ENCODE peak calls at places on chromosomes 1 and 21, in four cellular contexts. Q is thoracic aorta, B is left ventricle myocardium inferior, R is Peyer's patch. P is an unnamed sample. For H3K4me1, the result is how much of the 10 kb centered on the place peaks cover.

GRCh38 chr1:224791362-224791941 is 138.0 kb upstream of the DNAH14 start:
- DNase-seq in B (no peak), R (no peak), Q (no peak), P (no peak)

GRCh38 chr1:8746554-8746953 is 70.9 kb downstream of the RERE start:
- DNase-seq in Q (no peak), R (no peak), B (no peak), P (no peak)

GRCh38 chr1:5423109-5423508 is 569.1 kb downstream of the NPHP4 start:
- DNase-seq in Q (no peak), B (no peak), R (peak), P (no peak)

GRCh38 chr21:17783816-17784598 is 35.1 kb downstream of the C21orf91 start:
- DNase-seq in B (no peak), Q (no peak), R (no peak), P (peak)

GRCh38 chr1:21827141-21827679 is 15.1 kb downstream of the LDLRAD2 start:
- DNase-seq in R (no peak), Q (no peak), B (no peak), P (no peak)

GRCh38 chr1:29962831-29963247 is 726.5 kb downstream of the PTPRU start:
- DNase-seq in Q (no peak), B (no peak), R (no peak), P (no peak)

GRCh38 chr1:221494670-221495069 is 247.2 kb downstream of the DUSP10 start:
- DNase-seq in B (no peak), Q (no peak), R (no peak), P (no peak)

GRCh38 chr1:245409341-245410195 is 254.8 kb downstream of the KIF26B start:
- DNase-seq in B (no peak), Q (no peak), R (peak), P (no peak)

GRCh38 chr1:113399063-113399583 is 8.8 kb downstream of the MAGI3 start:
- DNase-seq in R (no peak), Q (no peak), B (no peak), P (no peak)

DNA sequence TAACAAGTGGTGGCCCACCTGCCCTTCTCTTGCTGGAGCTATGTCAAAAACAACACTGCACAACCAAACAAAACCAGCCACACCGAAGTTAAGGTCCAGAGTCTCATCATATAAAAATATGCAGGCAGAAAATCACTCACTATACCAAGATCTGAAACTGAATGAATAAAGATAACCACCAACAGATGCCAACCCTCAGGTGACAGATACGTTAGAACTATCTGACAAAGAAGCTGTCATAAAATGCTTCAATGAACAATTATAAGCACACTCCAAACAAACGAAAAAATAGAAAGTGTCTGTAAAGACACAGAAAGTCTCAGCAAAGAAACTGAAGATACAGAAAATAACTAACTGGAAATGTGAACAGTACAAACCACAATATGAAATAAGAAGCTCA is 14.0 kb downstream of the ZNF496 start:
- DNase-seq in Q (no peak), B (no peak), R (no peak), P (no peak)
- H3K27ac ChIP-seq in Q (no peak), B (no peak), R (no peak), P (no peak)

GRCh38 chr1:46618746-46619415 is 2.3 kb upstream of the MOB3C start:
- DNase-seq in Q (no peak), R (peak), B (no peak), P (no peak)

GRCh38 chr1:46619656-46620055 is 3.0 kb upstream of the MOB3C start:
- DNase-seq in Q (no peak), B (no peak), R (peak), P (no peak)

GRCh38 chr1:46623733-46624695 is 7.4 kb upstream of the MOB3C start:
- DNase-seq in R (no peak), Q (no peak), B (no peak), P (no peak)

GRCh38 chr1:46622341-46622740 is 5.7 kb upstream of the MOB3C start:
- DNase-seq in Q (no peak), B (no peak), R (no peak), P (no peak)

GRCh38 chr1:46621930-46622329 is 5.3 kb upstream of the MOB3C start:
- DNase-seq in R (no peak), B (no peak), Q (no peak), P (no peak)
- H3K4me1 ChIP-seq in R (under half), B (under half), Q (under half), P (under half)

DNA sequence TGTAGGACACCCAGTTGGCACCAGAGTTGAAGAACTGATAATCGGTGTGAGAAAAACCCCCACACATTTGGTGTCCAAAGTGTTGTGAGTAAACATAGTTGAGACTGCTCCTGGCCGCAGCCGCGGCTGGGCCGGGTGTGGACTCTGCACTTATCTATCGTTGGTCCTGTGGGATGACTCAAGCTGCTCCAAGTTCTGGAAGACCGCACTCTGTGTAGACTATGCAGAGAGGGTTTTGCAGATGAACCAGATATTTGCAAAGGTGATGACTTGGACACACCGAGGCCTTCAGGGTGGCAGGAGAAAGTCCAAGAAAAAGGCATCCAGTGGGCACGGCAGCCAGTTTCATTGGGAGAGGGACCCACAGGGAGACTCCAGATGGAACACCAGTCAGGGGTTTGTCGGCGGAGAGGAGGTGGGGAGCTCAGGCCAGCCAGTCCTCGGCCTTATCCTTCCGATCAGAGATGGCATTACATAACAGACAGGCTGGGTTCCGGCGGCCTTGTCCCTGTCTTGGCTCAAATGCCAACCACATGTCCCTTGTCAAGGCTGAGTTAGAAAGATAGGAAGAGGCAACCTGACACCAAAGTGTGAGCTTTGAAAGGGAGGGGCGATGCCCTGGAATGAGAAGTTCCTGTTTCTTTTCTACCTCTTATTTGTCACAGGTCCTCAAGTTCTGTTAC is 21.1 kb downstream of the C2CD2 start:
- DNase-seq in R (no peak), B (peak), Q (no peak), P (no peak)
- H3K27ac ChIP-seq in R (peak), B (peak), Q (peak), P (no peak)

GRCh38 chr1:89822109-89822962 is 1.5 kb downstream of the LRRC8D start:
- DNase-seq in Q (no peak), R (no peak), B (peak), P (no peak)

GRCh38 chr1:89823679-89824292 is 3.0 kb downstream of the LRRC8D start:
- DNase-seq in B (no peak), Q (no peak), R (no peak), P (no peak)

GRCh38 chr1:89821322-89822108 is 683 bp downstream of the LRRC8D start:
- DNase-seq in Q (no peak), R (peak), B (peak), P (peak)

GRCh38 chr1:89820423-89821321 is at the start of gene LRRC8D:
- DNase-seq in B (peak), Q (no peak), R (peak), P (peak)

GRCh38 chr1:89822999-89823628 is 2.3 kb downstream of the LRRC8D start:
- DNase-seq in B (no peak), R (no peak), Q (no peak), P (no peak)
- H3K4me1 ChIP-seq in B (half or more), R (under half), Q (under half), P (under half)

DNA sequence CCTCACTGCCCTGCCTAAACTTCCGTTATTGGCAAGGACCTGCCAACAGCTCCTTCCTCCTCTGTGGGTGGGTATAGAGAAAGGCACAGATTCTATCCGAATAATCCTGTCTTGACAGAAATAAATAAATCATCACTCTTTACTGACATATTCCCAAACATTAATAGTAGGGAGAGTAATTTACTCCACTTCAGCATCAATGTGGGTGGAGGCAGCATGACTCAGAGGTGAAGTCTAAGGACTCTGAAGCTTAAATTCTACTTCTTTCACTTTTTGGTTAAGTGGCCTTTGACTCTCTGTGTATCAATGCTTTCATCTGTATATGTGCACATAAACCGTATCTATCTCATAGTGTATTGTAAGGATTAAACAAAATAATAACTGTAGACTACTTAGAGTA is 2.9 kb downstream of the CD84 start:
- DNase-seq in B (no peak), R (no peak), Q (no peak), P (no peak)
- H3K27ac ChIP-seq in B (no peak), R (no peak), Q (no peak), P (peak)

GRCh38 chr1:39107891-39108290 is 81.7 kb downstream of the NDUFS5 start:
- DNase-seq in Q (no peak), B (no peak), R (no peak), P (no peak)

GRCh38 chr1:39105061-39105840 is 79.1 kb downstream of the NDUFS5 start:
- DNase-seq in Q (no peak), R (peak), B (peak), P (peak)

GRCh38 chr1:39106949-39107740 is 81.0 kb downstream of the NDUFS5 start:
- DNase-seq in B (no peak), R (no peak), Q (no peak), P (no peak)

GRCh38 chr1:39104158-39105060 is 78.3 kb downstream of the NDUFS5 start:
- DNase-seq in B (peak), Q (no peak), R (peak), P (no peak)

DNA sequence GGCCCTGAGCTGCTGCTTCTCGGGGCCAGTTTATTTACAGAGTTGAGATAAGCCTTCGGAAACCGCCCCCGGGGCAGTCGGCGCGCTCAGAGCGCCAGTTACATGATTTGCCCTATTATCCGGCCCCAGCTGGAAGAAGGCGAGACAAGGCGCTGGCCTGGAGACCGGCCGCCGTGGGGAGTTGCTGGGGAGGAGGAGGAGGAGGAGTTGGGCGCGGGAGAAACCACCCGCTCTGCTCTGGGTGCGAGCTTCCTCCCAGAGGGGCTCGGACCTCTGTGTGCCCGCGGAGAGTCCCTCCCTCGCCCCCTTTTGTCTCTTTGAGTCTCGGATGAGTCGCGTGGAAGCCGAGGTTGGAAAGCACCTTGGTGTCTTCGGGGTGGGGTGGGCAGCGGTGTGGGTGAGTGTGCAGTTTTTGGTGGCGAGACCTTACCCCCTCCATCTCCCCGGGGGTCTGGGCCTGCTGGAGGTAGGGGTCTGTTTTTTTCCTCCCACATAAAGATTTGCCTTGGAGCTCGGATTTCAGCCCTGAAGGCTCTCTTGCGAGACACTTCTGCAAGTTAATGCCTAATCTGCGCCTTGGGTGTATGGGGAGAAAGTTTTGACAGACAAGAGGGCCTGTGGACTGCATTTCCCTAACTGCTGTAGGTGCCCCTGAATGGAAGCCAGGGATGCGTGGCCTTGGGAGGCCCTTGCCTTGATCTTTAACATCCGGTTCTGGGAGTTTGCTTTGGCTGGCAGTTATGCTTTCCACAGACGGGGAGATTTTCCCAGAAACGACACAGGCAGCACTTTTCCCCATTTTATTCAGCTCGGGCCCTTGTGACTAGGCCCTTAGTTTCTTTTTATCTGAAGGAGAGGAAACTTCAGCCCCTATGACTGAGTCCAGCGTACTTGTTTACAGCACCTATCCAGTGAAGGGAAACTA is 80.0 kb downstream of the NDUFS5 start:
- DNase-seq in R (peak), B (peak), Q (no peak), P (no peak)
- H3K4me1 ChIP-seq in R (under half), B (half or more), Q (under half), P (under half)

GRCh38 chr1:186915555-186915954 is 86.8 kb downstream of the PLA2G4A start:
- DNase-seq in B (no peak), R (no peak), Q (no peak), P (no peak)
- H3K27ac ChIP-seq in B (no peak), R (no peak), Q (no peak), P (no peak)

DNA sequence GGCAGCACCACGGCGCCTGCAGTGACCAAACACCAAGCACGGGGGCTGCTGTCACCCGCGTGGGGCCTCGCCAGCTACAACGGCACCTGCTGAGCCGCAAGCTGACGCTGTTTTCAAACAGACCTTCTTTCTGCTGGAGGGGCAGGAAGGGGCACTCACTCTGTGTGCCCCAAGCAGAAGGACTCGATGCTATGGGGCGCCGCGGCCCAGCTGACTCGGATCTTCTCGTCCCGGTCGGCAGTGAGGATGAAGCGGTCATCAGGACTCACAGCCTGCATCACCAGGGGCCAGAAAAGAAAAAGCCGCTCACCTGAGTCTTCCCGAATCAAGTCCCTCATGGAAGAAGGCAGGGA is 17.2 kb downstream of the WDR4 start:
- DNase-seq in Q (no peak), R (no peak), B (no peak), P (no peak)
- H3K4me1 ChIP-seq in Q (under half), R (under half), B (under half), P (under half)

DNA sequence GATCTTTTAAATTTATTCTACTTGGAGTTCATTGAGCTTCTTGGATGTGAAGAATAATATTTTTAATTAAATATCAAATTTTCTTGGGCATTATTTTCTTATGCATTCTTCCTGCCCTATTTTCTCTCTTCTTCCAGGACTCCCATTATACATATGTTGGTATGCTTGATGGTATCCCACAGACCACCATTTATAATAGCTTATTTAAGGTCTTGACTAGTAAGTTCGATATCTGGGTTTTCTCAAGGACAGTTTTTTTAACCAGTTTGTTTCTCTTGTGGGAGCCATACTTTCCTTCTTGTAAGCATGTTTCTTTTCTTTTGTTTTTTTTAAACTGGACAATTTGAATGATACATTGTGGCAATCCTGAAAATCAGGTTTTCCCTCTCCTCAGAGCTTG is 15.4 kb upstream of the DDR2 start:
- DNase-seq in B (no peak), R (no peak), Q (no peak), P (no peak)
- H3K27ac ChIP-seq in B (no peak), R (no peak), Q (no peak), P (no peak)

GRCh38 chr1:154944422-154945159 is 8.1 kb upstream of the PMVK start:
- DNase-seq in R (peak), Q (no peak), B (no peak), P (no peak)
- H3K4me1 ChIP-seq in R (under half), Q (under half), B (half or more), P (half or more)

P was measured in CD4-positive, CD25-positive, alpha-beta regulatory T cell.